ENCODE peak calls at places on chromosomes 16 and 17, in eight cellular contexts. I, V, A, E, L, P, J and Z are unnamed samples.

GRCh38 chr16:49620158-49620867 is 235.6 kb downstream of the ZNF423 start:
- DNase-seq in V (peak), E (no peak), I (no peak), J (peak), L (peak), P (no peak), A (no peak), Z (no peak)

GRCh38 chr16:29994613-29995329 is 646 bp downstream of the HIRIP3 start:
- DNase-seq in A (peak), E (peak), I (no peak), V (peak), J (peak), L (no peak), P (no peak), Z (peak)

GRCh38 chr17:45436625-45437460 is 4.2 kb upstream of the ARHGAP27 start:
- DNase-seq in J (no peak), E (no peak), I (no peak), P (no peak), L (peak), V (no peak), A (no peak), Z (no peak)

GRCh38 chr16:66881560-66881959 is 1.2 kb downstream of the PDP2 start:
- DNase-seq in A (no peak), V (no peak), L (no peak), I (no peak), J (no peak), P (no peak), E (no peak), Z (no peak)

GRCh38 chr17:2194778-2195417 is 108.7 kb downstream of the SMG6 start:
- DNase-seq in L (peak), V (no peak), I (no peak), E (no peak), J (no peak), P (no peak), A (peak), Z (no peak)

GRCh38 chr16:586645-587590 is 2.9 kb upstream of the RAB40C start:
- DNase-seq in V (no peak), J (no peak), P (no peak), L (no peak), I (no peak), E (no peak), A (no peak), Z (no peak)

GRCh38 chr17:39625198-39625769 is 1.5 kb upstream of the PPP1R1B start:
- DNase-seq in V (no peak), I (no peak), P (no peak), A (no peak), L (no peak), E (no peak), J (no peak), Z (no peak)

GRCh38 chr17:37106049-37106448 is 157.3 kb downstream of the AATF start:
- DNase-seq in V (no peak), P (no peak), L (no peak), J (no peak), A (no peak), E (no peak), I (no peak), Z (no peak)

GRCh38 chr16:30011505-30012480 is 966 bp upstream of the DOC2A start:
- DNase-seq in V (no peak), E (no peak), P (no peak), J (no peak), A (no peak), L (peak), I (no peak), Z (no peak)

GRCh38 chr17:61498595-61498994 is 46.4 kb downstream of the TBX4 start:
- DNase-seq in E (no peak), P (no peak), I (no peak), L (no peak), A (no peak), J (no peak), V (no peak), Z (no peak)

GRCh38 chr17:30570596-30571265 is 93.5 kb downstream of the GOSR1 start:
- DNase-seq in P (no peak), I (no peak), L (peak), A (no peak), J (no peak), V (no peak), E (no peak), Z (no peak)

GRCh38 chr17:38577244-38577643 is 28.5 kb downstream of the SRCIN1 start:
- DNase-seq in L (no peak), A (no peak), V (no peak), P (no peak), J (no peak), I (no peak), E (no peak), Z (no peak)

GRCh38 chr16:25523183-25523582 is 168.6 kb upstream of the HS3ST4 start:
- DNase-seq in A (no peak), P (no peak), E (no peak), I (no peak), V (no peak), J (no peak), L (peak), Z (no peak)

GRCh38 chr16:63776034-63776433 is 1345.8 kb downstream of the CDH11 start:
- DNase-seq in V (no peak), A (no peak), I (no peak), P (no peak), L (no peak), E (no peak), J (no peak), Z (no peak)

GRCh38 chr17:30344283-30345088 is 10.6 kb upstream of the TMIGD1 start:
- DNase-seq in A (peak), I (no peak), E (no peak), V (no peak), L (no peak), P (no peak), J (peak), Z (no peak)

GRCh38 chr17:7613769-7614421 is 802 bp downstream of the FXR2 start:
- DNase-seq in J (peak), E (no peak), I (peak), A (no peak), L (no peak), P (peak), V (peak), Z (no peak)

GRCh38 chr16:17561056-17561455 is 90.3 kb upstream of the XYLT1 start:
- DNase-seq in A (no peak), E (no peak), I (no peak), P (no peak), V (no peak), L (no peak), J (no peak), Z (no peak)

GRCh38 chr16:59510008-59510424 is 775.9 kb upstream of the GOT2 start:
- DNase-seq in P (no peak), A (no peak), L (no peak), V (no peak), J (no peak), E (no peak), I (no peak), Z (no peak)

GRCh38 chr17:14792751-14793150 is 472.4 kb downstream of the PMP22 start:
- DNase-seq in P (no peak), V (no peak), J (no peak), A (no peak), E (no peak), I (no peak), L (no peak), Z (no peak)

GRCh38 chr17:78128616-78129384 is at the start of gene TMC6:
- DNase-seq in L (peak), I (peak), J (no peak), V (peak), P (peak), A (peak), E (peak), Z (peak)

GRCh38 chr16:28139530-28139929 is 72.2 kb downstream of the XPO6 start:
- DNase-seq in P (no peak), L (no peak), A (no peak), E (no peak), I (no peak), J (no peak), V (no peak), Z (no peak)

GRCh38 chr17:21286771-21287702 is 2.5 kb downstream of the MAP2K3 start:
- DNase-seq in L (no peak), A (peak), I (peak), P (peak), V (peak), J (no peak), E (peak), Z (peak)

GRCh38 chr16:2009791-2010510 is at the start of gene ZNF598:
- DNase-seq in P (peak), V (peak), A (peak), L (peak), J (peak), E (peak), I (peak), Z (peak)

GRCh38 chr17:75589919-75590303 is 2.3 kb downstream of the MYO15B start:
- DNase-seq in J (no peak), E (no peak), L (peak), P (no peak), A (no peak), V (no peak), I (no peak), Z (no peak)

GRCh38 chr17:75591722-75592302 is 4.2 kb downstream of the MYO15B start:
- DNase-seq in P (no peak), E (no peak), V (no peak), A (no peak), I (no peak), J (no peak), L (peak), Z (no peak)

GRCh38 chr17:75589017-75589918 is 1.7 kb downstream of the MYO15B start:
- DNase-seq in L (peak), A (peak), V (peak), I (peak), J (peak), P (peak), E (peak), Z (peak)

GRCh38 chr17:75590849-75591721 is 3.5 kb downstream of the MYO15B start:
- DNase-seq in I (no peak), L (peak), J (no peak), A (no peak), V (no peak), P (no peak), E (no peak), Z (no peak)

DNA sequence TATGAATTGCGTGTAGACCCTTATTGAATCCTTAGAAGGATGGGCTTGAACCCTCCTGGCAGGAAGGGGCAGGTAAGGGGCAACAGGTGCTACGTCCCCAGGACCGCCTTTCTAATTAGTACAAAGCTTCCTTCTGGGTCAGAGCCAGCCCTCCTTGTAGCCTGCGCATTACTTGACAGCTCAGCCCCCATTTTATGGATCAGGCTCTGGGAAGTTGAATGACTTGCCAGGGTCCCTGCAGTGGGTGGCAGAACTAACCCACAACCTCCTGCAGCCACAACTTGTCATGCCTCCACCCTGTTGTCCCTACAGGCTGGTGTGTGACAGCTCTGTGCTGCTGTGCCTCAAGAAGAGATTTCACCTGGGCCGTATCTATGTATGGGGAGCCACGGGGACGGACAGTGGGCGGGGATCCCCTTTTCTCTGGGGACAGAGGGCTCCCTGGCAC is 2.7 kb downstream of the MYO15B start:
- DNase-seq in I (no peak), V (no peak), A (no peak), L (peak), J (no peak), P (no peak), E (no peak), Z (no peak)
- TF ChIP-seq CTCF in I (no peak), V (no peak), A (no peak), L (no peak), J (no peak), P (no peak), E (no peak), Z (no peak)

GRCh38 chr17:5297245-5297644 is 15.2 kb downstream of the RABEP1 start:
- DNase-seq in A (no peak), V (no peak), L (no peak), I (no peak), J (no peak), E (no peak), P (no peak), Z (no peak)
- TF ChIP-seq CTCF in A (no peak), V (no peak), L (no peak), I (no peak), J (no peak), E (no peak), P (peak), Z (no peak)

GRCh38 chr16:88785106-88785924 is at the start of gene PIEZO1:
- DNase-seq in L (no peak), P (peak), A (no peak), J (peak), V (peak), I (peak), E (peak), Z (peak)

GRCh38 chr16:88782454-88783390 is 2.3 kb downstream of the PIEZO1 start:
- DNase-seq in A (peak), I (no peak), E (no peak), P (peak), V (peak), J (peak), L (no peak), Z (no peak)

GRCh38 chr16:88783391-88784073 is 1.5 kb downstream of the PIEZO1 start:
- DNase-seq in J (peak), P (peak), A (no peak), L (no peak), V (no peak), I (peak), E (no peak), Z (no peak)

GRCh38 chr16:88784856-88785105 is 239 bp downstream of the PIEZO1 start:
- DNase-seq in V (no peak), I (no peak), J (no peak), E (no peak), P (no peak), A (no peak), L (no peak), Z (no peak)

GRCh38 chr16:88784074-88784855 is 755 bp downstream of the PIEZO1 start:
- DNase-seq in E (peak), L (peak), J (peak), V (peak), I (peak), A (peak), P (peak), Z (peak)
- TF ChIP-seq CTCF in E (peak), L (peak), J (peak), V (peak), I (peak), A (peak), P (peak), Z (peak)

GRCh38 chr17:6413073-6413472 is 21.8 kb downstream of the AIPL1 start:
- DNase-seq in V (peak), I (peak), A (no peak), J (peak), L (no peak), E (peak), P (peak), Z (peak)
- TF ChIP-seq CTCF in V (peak), I (peak), A (peak), J (peak), L (peak), E (peak), P (peak), Z (no peak)

DNA sequence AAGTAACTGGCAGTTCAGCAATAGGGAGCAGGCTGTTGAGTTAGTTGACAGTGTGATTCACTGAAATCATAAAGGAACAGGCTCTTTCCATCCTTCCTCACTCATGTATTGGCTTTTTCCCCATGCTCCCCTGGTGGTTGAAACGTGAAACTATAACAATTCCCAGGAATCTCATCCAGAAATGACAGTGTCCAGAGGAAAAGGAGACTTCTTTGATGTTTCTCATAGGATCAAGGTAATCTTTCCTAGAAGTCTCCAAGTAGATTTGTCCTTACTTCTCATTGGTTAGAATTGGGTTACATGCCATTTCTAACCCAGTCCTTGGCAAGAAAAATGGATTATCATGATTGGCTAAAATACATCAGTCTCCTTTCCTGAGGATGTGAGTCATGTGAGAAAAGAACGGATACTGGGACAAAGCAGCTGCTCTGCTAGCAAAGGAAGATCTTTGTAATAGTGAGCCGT is 14.4 kb downstream of the TTC19 start:
- DNase-seq in V (peak), L (no peak), A (no peak), P (no peak), J (peak), E (no peak), I (no peak), Z (no peak)
- TF ChIP-seq CTCF in V (peak), L (peak), A (peak), P (peak), J (peak), E (no peak), I (peak), Z (no peak)